ENCODE peak calls at places on chromosomes 5 and 9, in four cellular contexts. T is lower leg skin, R is epithelial cell of esophagus, F is epithelial cell of proximal tubule. Q is an unnamed sample.

GRCh38 chr5:13045897-13046551 is 898.5 kb downstream of the DNAH5 start:
- DNase-seq in F (no peak), R (no peak), T (no peak), Q (no peak)

GRCh38 chr9:128927731-128928411 is 7.1 kb downstream of the PHYHD1 start:
- DNase-seq in R (peak; percentile 61), F (no peak), T (no peak), Q (no peak)

GRCh38 chr9:108671156-108671555 is 184.6 kb downstream of the ACTL7B start:
- DNase-seq in R (peak; percentile 85), F (no peak), T (no peak), Q (no peak)

GRCh38 chr9:16154570-16155078 is 601.8 kb downstream of the CCDC171 start:
- DNase-seq in F (no peak), T (no peak), R (peak; percentile 66), Q (no peak)

GRCh38 chr9:129069128-129069824 is 11.6 kb upstream of the DOLPP1 start:
- DNase-seq in F (no peak), R (no peak), T (peak; percentile 62), Q (no peak)

GRCh38 chr9:114287763-114288232 is 35.1 kb upstream of the ORM1 start:
- DNase-seq in F (no peak), R (no peak), T (no peak), Q (peak; percentile 1)

GRCh38 chr9:114836769-114837168 is 30.9 kb upstream of the TNFSF15 start:
- DNase-seq in T (no peak), F (no peak), R (peak; percentile 19), Q (no peak)

GRCh38 chr5:10913846-10914245 is 152.8 kb upstream of the DAP start:
- DNase-seq in F (peak; percentile 42), T (no peak), R (peak; percentile 71), Q (no peak)

GRCh38 chr5:122442938-122443337 is 130.9 kb downstream of the SNCAIP start:
- DNase-seq in R (no peak), F (no peak), T (no peak), Q (no peak)
- H3K4me3 ChIP-seq in R (no peak overlapping the region), F (no peak overlapping the region), T (no peak overlapping the region), Q (no peak overlapping the region)

GRCh38 chr5:7926296-7926695 is 57.3 kb downstream of the MTRR start:
- DNase-seq in F (no peak), R (no peak), T (no peak), Q (no peak)
- H3K4me3 ChIP-seq in F (no peak overlapping the region), R (no peak overlapping the region), T (no peak overlapping the region), Q (no peak overlapping the region)

DNA sequence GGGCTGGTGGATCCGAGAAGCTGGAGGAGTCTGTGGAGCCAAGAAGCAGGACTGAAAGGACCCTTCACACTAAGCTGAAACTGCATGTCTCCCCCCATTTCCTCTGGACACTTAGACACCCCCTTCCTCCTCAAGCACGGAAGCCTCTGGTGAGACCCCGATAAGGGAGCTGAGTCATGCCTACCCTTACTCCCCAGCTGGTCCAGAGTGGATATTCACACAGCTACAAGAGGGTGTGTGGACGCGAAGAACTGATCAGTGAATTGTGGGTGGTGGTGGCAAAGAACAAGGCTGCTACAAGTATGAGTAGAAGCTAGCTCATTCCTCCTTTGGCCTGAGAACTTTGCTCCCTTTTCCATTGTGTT is 4.3 kb downstream of the TLN1 start:
- DNase-seq in F (no peak), R (no peak), T (no peak), Q (no peak)
- H3K4me3 ChIP-seq in F (peak overlapping the region; percentile 94), R (no peak overlapping the region), T (no peak overlapping the region), Q (peak overlapping the region; percentile 74)

DNA sequence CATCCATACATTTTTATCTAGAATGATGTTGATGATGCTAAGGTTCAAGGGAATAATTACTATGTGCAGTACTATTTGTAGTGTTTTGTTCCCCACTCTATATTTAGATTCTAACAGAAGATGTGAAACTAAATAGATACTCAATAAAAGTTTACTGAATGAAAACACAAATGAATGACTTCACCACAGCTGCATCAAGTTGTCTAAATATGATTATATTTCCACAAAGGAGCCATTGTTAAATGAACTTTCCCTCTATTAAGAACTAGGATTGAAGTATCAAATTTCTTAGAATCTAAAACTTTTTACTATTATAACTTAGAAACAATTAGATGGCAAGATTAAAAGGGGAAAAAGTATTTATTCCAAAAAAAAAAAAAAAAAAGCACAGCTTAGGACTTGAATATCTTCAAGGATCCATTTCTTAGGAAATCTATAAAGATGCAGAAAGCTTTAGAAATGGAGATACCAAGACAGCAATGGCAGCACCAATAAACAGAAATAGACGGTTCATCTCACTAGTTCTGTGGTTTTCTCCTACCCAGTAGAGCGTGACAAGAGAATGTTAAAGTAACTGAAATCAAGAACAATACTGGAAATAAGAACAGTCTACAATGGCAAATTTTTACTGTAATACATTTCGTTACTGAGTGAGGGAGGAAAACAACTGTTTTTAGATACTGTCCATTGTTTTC is 347.6 kb downstream of the EBF1 start:
- DNase-seq in F (no peak), T (no peak), R (no peak), Q (no peak)
- H3K4me3 ChIP-seq in F (no peak overlapping the region), T (no peak overlapping the region), R (no peak overlapping the region), Q (no peak overlapping the region)

GRCh38 chr9:126410229-126410628 is 83.6 kb downstream of the MVB12B start:
- DNase-seq in F (no peak), R (no peak), T (no peak), Q (no peak)

GRCh38 chr9:126413470-126414051 is 86.9 kb downstream of the MVB12B start:
- DNase-seq in T (no peak), F (no peak), R (peak; percentile 18), Q (no peak)

GRCh38 chr9:126412945-126413344 is 86.3 kb downstream of the MVB12B start:
- DNase-seq in T (no peak), R (no peak), F (no peak), Q (no peak)

GRCh38 chr9:126411225-126411947 is 84.8 kb downstream of the MVB12B start:
- DNase-seq in F (no peak), T (no peak), R (peak; percentile 70), Q (no peak)

GRCh38 chr9:126411948-126412284 is 85.3 kb downstream of the MVB12B start:
- DNase-seq in R (peak; percentile 84), F (no peak), T (no peak), Q (no peak)
- H3K4me3 ChIP-seq in R (no peak overlapping the region), F (no peak overlapping the region), T (no peak overlapping the region), Q (no peak overlapping the region)

GRCh38 chr9:127562841-127563523 is 49.1 kb upstream of the STXBP1 start:
- DNase-seq in F (no peak), T (no peak), R (peak; percentile 87), Q (peak; percentile 82)

GRCh38 chr9:127563579-127563978 is 48.5 kb upstream of the STXBP1 start:
- DNase-seq in R (no peak), F (no peak), T (no peak), Q (no peak)

GRCh38 chr9:127562271-127562780 is 49.8 kb upstream of the STXBP1 start:
- DNase-seq in T (no peak), F (no peak), R (no peak), Q (no peak)

GRCh38 chr9:127559247-127559680 is 52.8 kb upstream of the STXBP1 start:
- DNase-seq in T (no peak), F (no peak), R (no peak), Q (no peak)

DNA sequence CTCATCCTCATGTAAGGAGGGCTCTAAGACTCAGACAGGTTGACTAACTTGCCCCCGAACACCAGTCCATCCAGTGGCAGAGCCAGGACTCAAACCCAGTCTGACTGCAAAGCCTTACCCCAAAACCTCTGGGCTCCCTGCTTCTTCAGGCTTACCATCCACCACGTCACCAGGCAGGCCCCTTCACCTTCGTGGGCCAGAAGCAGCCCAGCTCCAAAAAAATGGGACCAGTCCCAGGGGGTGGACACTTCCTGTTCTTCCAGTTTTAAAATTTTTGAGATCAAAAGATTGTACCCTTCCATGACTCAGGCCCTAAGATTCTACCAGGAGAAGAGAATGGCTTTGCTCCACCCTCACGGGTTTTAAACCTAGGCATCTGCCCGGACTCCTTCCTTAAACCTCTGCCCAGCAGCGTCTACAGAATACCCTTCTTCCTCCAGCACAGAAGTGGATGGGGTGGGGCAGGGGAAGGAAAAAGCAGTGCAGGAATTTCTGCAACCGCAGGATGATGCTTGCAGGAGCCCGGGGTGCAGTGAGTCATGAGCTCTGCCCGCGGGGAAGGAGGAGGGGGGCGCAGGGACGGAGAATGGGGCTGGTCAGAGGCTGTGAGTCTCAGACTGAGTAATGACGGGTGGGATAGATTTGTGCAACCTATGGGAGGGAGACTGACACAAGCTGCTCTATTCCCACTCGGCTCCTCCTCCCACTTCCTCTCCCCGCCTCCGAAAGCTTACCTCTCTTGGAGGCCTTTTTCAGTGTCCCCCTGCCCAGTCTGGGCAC is 50.4 kb upstream of the STXBP1 start:
- DNase-seq in T (peak; percentile 89), R (peak; percentile 100), F (no peak), Q (peak; percentile 85)
- H3K4me3 ChIP-seq in T (no peak overlapping the region), R (no peak overlapping the region), F (peak overlapping the region; percentile 35), Q (peak overlapping the region; percentile 1)